ENCODE peak calls at places on chromosomes 16 and 17, in six cellular contexts. One of them, this sample, is unnamed. For H3K4me1, the result is how much of the 10 kb centered on the place peaks cover.

GRCh38 chr17:28125530-28126382 is 83.3 kb downstream of the NLK start:
- DNase-seq in adrenal gland: no peak
- DNase-seq in right atrium auricular region: no peak
- DNase-seq in psoas muscle: no peak
- DNase-seq in Karpas-422: no peak
- DNase-seq in heart right ventricle: no peak
- DNase-seq in this sample: no peak

GRCh38 chr17:76872221-76872873 is 4.1 kb downstream of the MGAT5B start:
- DNase-seq in heart right ventricle: no peak
- DNase-seq in adrenal gland: no peak
- DNase-seq in psoas muscle: no peak
- DNase-seq in right atrium auricular region: no peak
- DNase-seq in Karpas-422: peak
- DNase-seq in this sample: no peak

GRCh38 chr17:792277-792676 is 10.1 kb downstream of the MRM3 start:
- DNase-seq in adrenal gland: no peak
- DNase-seq in psoas muscle: no peak
- DNase-seq in Karpas-422: no peak
- DNase-seq in heart right ventricle: no peak
- DNase-seq in right atrium auricular region: no peak
- DNase-seq in this sample: no peak

GRCh38 chr16:1102921-1103648 is 7.0 kb upstream of the C1QTNF8 start:
- DNase-seq in adrenal gland: peak
- DNase-seq in Karpas-422: peak
- DNase-seq in right atrium auricular region: peak
- DNase-seq in heart right ventricle: peak
- DNase-seq in psoas muscle: peak
- DNase-seq in this sample: no peak

GRCh38 chr16:24541534-24541933 is 2.2 kb downstream of the RBBP6 start:
- DNase-seq in heart right ventricle: no peak
- DNase-seq in adrenal gland: no peak
- DNase-seq in right atrium auricular region: no peak
- DNase-seq in psoas muscle: no peak
- DNase-seq in Karpas-422: no peak
- DNase-seq in this sample: no peak

GRCh38 chr16:68993885-68994284 is 111.6 kb upstream of the HAS3 start:
- DNase-seq in psoas muscle: no peak
- DNase-seq in heart right ventricle: no peak
- DNase-seq in Karpas-422: peak
- DNase-seq in right atrium auricular region: no peak
- DNase-seq in adrenal gland: no peak
- DNase-seq in this sample: no peak

GRCh38 chr16:8764486-8765250 is 32.8 kb downstream of the TMEM186 start:
- DNase-seq in adrenal gland: no peak
- DNase-seq in Karpas-422: no peak
- DNase-seq in right atrium auricular region: no peak
- DNase-seq in psoas muscle: no peak
- DNase-seq in heart right ventricle: no peak
- DNase-seq in this sample: no peak

GRCh38 chr17:36592316-36592710 is 634 bp downstream of the DHRS11 start:
- DNase-seq in psoas muscle: no peak
- DNase-seq in heart right ventricle: peak
- DNase-seq in Karpas-422: peak
- DNase-seq in right atrium auricular region: no peak
- DNase-seq in adrenal gland: peak
- DNase-seq in this sample: no peak

GRCh38 chr16:69366431-69366830 is 14.8 kb upstream of the TMED6 start:
- DNase-seq in adrenal gland: peak
- DNase-seq in right atrium auricular region: no peak
- DNase-seq in Karpas-422: no peak
- DNase-seq in psoas muscle: no peak
- DNase-seq in heart right ventricle: no peak
- DNase-seq in this sample: no peak

GRCh38 chr16:22372882-22373661 is 1.3 kb downstream of the CDR2 start:
- DNase-seq in Karpas-422: peak
- DNase-seq in right atrium auricular region: no peak
- DNase-seq in heart right ventricle: no peak
- DNase-seq in psoas muscle: no peak
- DNase-seq in adrenal gland: no peak
- DNase-seq in this sample: no peak

GRCh38 chr17:19579867-19580565 is 46.4 kb downstream of the SLC47A1 start:
- DNase-seq in heart right ventricle: peak
- DNase-seq in psoas muscle: peak
- DNase-seq in Karpas-422: no peak
- DNase-seq in adrenal gland: no peak
- DNase-seq in right atrium auricular region: no peak
- DNase-seq in this sample: no peak

GRCh38 chr17:80109713-80110446 is 8.5 kb downstream of the GAA start:
- DNase-seq in right atrium auricular region: no peak
- DNase-seq in heart right ventricle: no peak
- DNase-seq in psoas muscle: no peak
- DNase-seq in Karpas-422: peak
- DNase-seq in adrenal gland: no peak
- DNase-seq in this sample: no peak

GRCh38 chr17:59372138-59372751 is 40.8 kb downstream of the YPEL2 start:
- DNase-seq in adrenal gland: peak
- DNase-seq in psoas muscle: peak
- DNase-seq in Karpas-422: no peak
- DNase-seq in heart right ventricle: no peak
- DNase-seq in right atrium auricular region: peak
- DNase-seq in this sample: no peak

GRCh38 chr17:17109231-17109630 is 67.0 kb downstream of the MPRIP start:
- DNase-seq in adrenal gland: peak
- DNase-seq in heart right ventricle: no peak
- DNase-seq in psoas muscle: no peak
- DNase-seq in Karpas-422: no peak
- DNase-seq in right atrium auricular region: no peak
- DNase-seq in this sample: no peak

GRCh38 chr16:23823475-23824407 is 12.0 kb upstream of the PRKCB start:
- DNase-seq in adrenal gland: no peak
- DNase-seq in Karpas-422: no peak
- DNase-seq in heart right ventricle: no peak
- DNase-seq in right atrium auricular region: no peak
- DNase-seq in psoas muscle: no peak
- DNase-seq in this sample: no peak

GRCh38 chr16:53775821-53776431 is 72.0 kb downstream of the FTO start:
- DNase-seq in Karpas-422: peak
- DNase-seq in right atrium auricular region: no peak
- DNase-seq in heart right ventricle: peak
- DNase-seq in adrenal gland: peak
- DNase-seq in psoas muscle: peak
- DNase-seq in this sample: peak
- H3K4me1 ChIP-seq in Karpas-422: half or more
- H3K4me1 ChIP-seq in right atrium auricular region: under half
- H3K4me1 ChIP-seq in heart right ventricle: half or more
- H3K4me1 ChIP-seq in adrenal gland: half or more
- H3K4me1 ChIP-seq in psoas muscle: under half
- H3K4me1 ChIP-seq in this sample: under half

GRCh38 chr16:84015399-84015798 is 27.2 kb downstream of the SLC38A8 start:
- DNase-seq in right atrium auricular region: no peak
- DNase-seq in heart right ventricle: no peak
- DNase-seq in adrenal gland: no peak
- DNase-seq in psoas muscle: no peak
- DNase-seq in Karpas-422: no peak
- DNase-seq in this sample: no peak

GRCh38 chr16:84020353-84020752 is 22.2 kb downstream of the SLC38A8 start:
- DNase-seq in heart right ventricle: peak
- DNase-seq in adrenal gland: no peak
- DNase-seq in psoas muscle: no peak
- DNase-seq in Karpas-422: no peak
- DNase-seq in right atrium auricular region: no peak
- DNase-seq in this sample: no peak

GRCh38 chr16:84016477-84016876 is 26.1 kb downstream of the SLC38A8 start:
- DNase-seq in right atrium auricular region: no peak
- DNase-seq in heart right ventricle: no peak
- DNase-seq in adrenal gland: no peak
- DNase-seq in Karpas-422: no peak
- DNase-seq in psoas muscle: no peak
- DNase-seq in this sample: no peak

GRCh38 chr16:84021488-84021887 is 21.1 kb downstream of the SLC38A8 start:
- DNase-seq in Karpas-422: no peak
- DNase-seq in right atrium auricular region: no peak
- DNase-seq in psoas muscle: no peak
- DNase-seq in adrenal gland: no peak
- DNase-seq in heart right ventricle: no peak
- DNase-seq in this sample: no peak

DNA sequence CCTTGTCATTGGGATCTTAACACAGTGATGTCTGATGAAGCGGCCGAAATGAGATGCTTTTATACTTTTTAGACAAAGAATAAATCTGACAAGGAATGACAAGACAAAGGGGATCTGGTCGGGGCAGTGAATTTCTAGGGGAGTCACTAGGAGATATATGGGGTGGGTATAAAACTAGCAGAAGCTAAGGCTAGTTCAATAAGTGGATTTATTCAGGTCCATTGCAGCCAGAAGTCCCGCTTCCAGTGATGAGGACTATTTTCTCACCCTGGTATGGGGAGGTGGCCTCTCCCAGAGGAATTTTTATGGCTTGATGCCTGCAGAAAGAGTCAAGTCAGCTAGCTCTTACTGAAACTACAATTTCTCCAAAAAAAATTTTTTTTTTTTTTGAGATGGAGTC is 23.9 kb downstream of the SLC38A8 start:
- DNase-seq in adrenal gland: no peak
- DNase-seq in Karpas-422: no peak
- DNase-seq in psoas muscle: no peak
- DNase-seq in right atrium auricular region: no peak
- DNase-seq in heart right ventricle: no peak
- DNase-seq in this sample: no peak
- H3K4me3 ChIP-seq in adrenal gland: no peak
- H3K4me3 ChIP-seq in Karpas-422: no peak
- H3K4me3 ChIP-seq in psoas muscle: no peak
- H3K4me3 ChIP-seq in right atrium auricular region: no peak
- H3K4me3 ChIP-seq in heart right ventricle: no peak
- H3K4me3 ChIP-seq in this sample: no peak

GRCh38 chr17:83086907-83087787 is 7.7 kb downstream of the METRNL start:
- DNase-seq in right atrium auricular region: no peak
- DNase-seq in psoas muscle: no peak
- DNase-seq in adrenal gland: no peak
- DNase-seq in heart right ventricle: no peak
- DNase-seq in Karpas-422: no peak
- DNase-seq in this sample: no peak

GRCh38 chr17:83088451-83089321 is 9.3 kb downstream of the METRNL start:
- DNase-seq in Karpas-422: no peak
- DNase-seq in right atrium auricular region: no peak
- DNase-seq in heart right ventricle: no peak
- DNase-seq in psoas muscle: no peak
- DNase-seq in adrenal gland: no peak
- DNase-seq in this sample: no peak

GRCh38 chr17:83089322-83090156 is 10.1 kb downstream of the METRNL start:
- DNase-seq in adrenal gland: no peak
- DNase-seq in psoas muscle: no peak
- DNase-seq in heart right ventricle: no peak
- DNase-seq in Karpas-422: no peak
- DNase-seq in right atrium auricular region: no peak
- DNase-seq in this sample: no peak

GRCh38 chr17:83086197-83086880 is 6.9 kb downstream of the METRNL start:
- DNase-seq in Karpas-422: no peak
- DNase-seq in right atrium auricular region: no peak
- DNase-seq in adrenal gland: no peak
- DNase-seq in psoas muscle: no peak
- DNase-seq in heart right ventricle: no peak
- DNase-seq in this sample: no peak

DNA sequence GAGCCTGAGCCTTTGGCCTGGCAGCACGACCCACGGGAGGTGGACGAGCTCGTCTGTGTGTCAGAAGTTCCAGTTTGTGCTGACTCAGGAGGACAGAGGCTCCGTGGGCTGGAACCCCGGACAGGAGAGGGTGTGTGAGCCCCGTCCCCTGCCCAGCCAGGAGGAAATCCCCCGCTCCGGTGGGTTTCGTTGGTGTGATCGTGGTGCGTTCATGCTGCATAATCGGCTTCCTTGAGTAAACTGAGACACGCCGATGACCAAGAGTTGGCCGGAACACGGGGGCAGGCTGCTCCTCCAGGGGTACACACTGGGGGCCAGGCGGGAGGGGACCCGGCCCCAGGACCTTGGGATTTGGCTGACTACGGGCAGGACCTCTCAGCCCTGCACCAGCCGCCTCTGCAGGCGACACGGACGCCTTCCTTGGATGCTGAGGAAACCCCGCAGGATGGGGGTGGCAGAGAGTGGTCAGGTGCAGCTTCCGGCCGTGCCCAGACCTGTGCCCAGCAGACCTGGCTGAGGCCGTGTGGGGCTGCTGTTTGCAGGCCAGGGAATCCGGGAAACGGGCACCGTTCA is 8.5 kb downstream of the METRNL start:
- DNase-seq in Karpas-422: no peak
- DNase-seq in adrenal gland: no peak
- DNase-seq in heart right ventricle: no peak
- DNase-seq in right atrium auricular region: no peak
- DNase-seq in psoas muscle: no peak
- DNase-seq in this sample: no peak
- H3K4me1 ChIP-seq in Karpas-422: under half
- H3K4me1 ChIP-seq in adrenal gland: under half
- H3K4me1 ChIP-seq in heart right ventricle: half or more
- H3K4me1 ChIP-seq in right atrium auricular region: under half
- H3K4me1 ChIP-seq in psoas muscle: under half
- H3K4me1 ChIP-seq in this sample: half or more

DNA sequence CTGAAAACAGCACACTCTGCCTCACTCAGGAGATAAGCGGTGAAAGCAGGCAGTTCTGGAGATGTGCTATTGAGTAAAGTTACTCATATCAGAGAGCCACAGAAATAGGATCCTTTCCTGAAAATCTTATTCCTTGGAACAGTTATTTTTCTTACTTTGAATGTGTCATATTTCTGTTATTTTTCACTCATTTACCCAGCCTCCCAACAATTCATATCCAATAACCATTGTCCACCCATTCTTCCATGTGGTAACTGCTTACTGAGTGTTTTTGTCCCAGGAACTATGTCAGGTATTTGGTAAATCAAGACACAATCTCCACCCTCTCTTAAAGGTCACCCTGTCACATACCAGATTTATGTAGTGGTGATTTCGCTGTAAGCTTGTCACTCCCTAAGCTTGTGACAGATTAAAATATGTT is 144.9 kb downstream of the PARN start:
- DNase-seq in psoas muscle: no peak
- DNase-seq in adrenal gland: no peak
- DNase-seq in heart right ventricle: no peak
- DNase-seq in Karpas-422: no peak
- DNase-seq in right atrium auricular region: no peak
- DNase-seq in this sample: no peak
- H3K4me3 ChIP-seq in psoas muscle: no peak
- H3K4me3 ChIP-seq in adrenal gland: no peak
- H3K4me3 ChIP-seq in heart right ventricle: no peak
- H3K4me3 ChIP-seq in Karpas-422: no peak
- H3K4me3 ChIP-seq in right atrium auricular region: no peak
- H3K4me3 ChIP-seq in this sample: no peak

This sample was measured in thoracic aorta.